ENCODE peak calls at places on chromosome 5, in four cellular contexts. E, M, W and C are unnamed samples.

GRCh38 chr5:15763754-15764153 is 263.8 kb downstream of the FBXL7 start:
- DNase-seq in W (no peak), M (no peak), E (peak; percentile 19), C (no peak)

GRCh38 chr5:107671742-107672211 is 1.0 kb upstream of the EFNA5 start:
- DNase-seq in W (no peak), E (no peak), M (no peak), C (peak; percentile 53)

GRCh38 chr5:7947301-7947700 is 78.4 kb downstream of the MTRR start:
- DNase-seq in M (no peak), E (no peak), W (no peak), C (no peak)

GRCh38 chr5:65186646-65187227 is 295.0 kb downstream of the ADAMTS6 start:
- DNase-seq in M (no peak), W (no peak), E (no peak), C (no peak)

GRCh38 chr5:107092695-107093094 is 578.0 kb downstream of the EFNA5 start:
- DNase-seq in W (no peak), E (no peak), M (no peak), C (no peak)

GRCh38 chr5:34600118-34600493 is 56.0 kb upstream of the RAI14 start:
- DNase-seq in M (no peak), E (no peak), W (no peak), C (no peak)

GRCh38 chr5:111942661-111943401 is 185.8 kb upstream of the NREP start:
- DNase-seq in M (no peak), W (no peak), E (no peak), C (no peak)

GRCh38 chr5:176151286-176151685 is 86.9 kb upstream of the SIMC1 start:
- DNase-seq in E (peak; percentile 28), M (no peak), W (peak; percentile 55), C (no peak)

GRCh38 chr5:112668016-112668415 is 69.7 kb upstream of the APC start:
- DNase-seq in W (no peak), M (no peak), E (no peak), C (no peak)

GRCh38 chr5:145856285-145856818 is 16.5 kb downstream of the GRXCR2 start:
- DNase-seq in M (no peak), E (peak; percentile 17), W (peak; percentile 27), C (no peak)

GRCh38 chr5:66540078-66540477 is 56.1 kb upstream of the MAST4 start:
- DNase-seq in W (no peak), E (no peak), M (no peak), C (no peak)

GRCh38 chr5:128469924-128470323 is 68.1 kb downstream of the FBN2 start:
- DNase-seq in E (no peak), W (no peak), M (no peak), C (no peak)

GRCh38 chr5:135026645-135027317 is 7.2 kb downstream of the PITX1 start:
- DNase-seq in W (no peak), E (no peak), M (no peak), C (no peak)

GRCh38 chr5:104845541-104845940 is 1283.0 kb upstream of the NUDT12 start:
- DNase-seq in E (no peak), M (no peak), W (no peak), C (no peak)

GRCh38 chr5:126988021-126988569 is 42.3 kb downstream of the MARCHF3 start:
- DNase-seq in E (no peak), M (peak; percentile 30), W (no peak), C (no peak)

GRCh38 chr5:89232139-89232603 is 349.2 kb upstream of the MEF2C start:
- DNase-seq in E (no peak), M (no peak), W (no peak), C (no peak)

GRCh38 chr5:118863345-118863744 is 125.0 kb downstream of the DTWD2 start:
- DNase-seq in W (no peak), E (peak; percentile 5), M (no peak), C (no peak)

GRCh38 chr5:10157085-10157669 is 92.5 kb downstream of the ATPSCKMT start:
- DNase-seq in W (no peak), M (no peak), E (no peak), C (no peak)

GRCh38 chr5:134874831-134875655 is 872 bp downstream of the TXNDC15 start:
- DNase-seq in M (peak; percentile 23), E (peak; percentile 57), W (peak; percentile 68), C (peak; percentile 35)

GRCh38 chr5:122195784-122196394 is 66.5 kb downstream of the ZNF474 start:
- DNase-seq in M (no peak), W (peak; percentile 32), E (no peak), C (peak; percentile 26)

GRCh38 chr5:57177479-57178156 is 3.8 kb downstream of the GPBP1 start:
- DNase-seq in W (no peak), M (no peak), E (no peak), C (no peak)

GRCh38 chr5:57176350-57176857 is 2.5 kb downstream of the GPBP1 start:
- DNase-seq in W (no peak), E (no peak), M (peak; percentile 42), C (no peak)

GRCh38 chr5:57181151-57181550 is 7.3 kb downstream of the GPBP1 start:
- DNase-seq in W (no peak), E (no peak), M (peak; percentile 28), C (no peak)

GRCh38 chr5:57175586-57175985 is 1.7 kb downstream of the GPBP1 start:
- DNase-seq in M (peak; percentile 36), E (no peak), W (no peak), C (no peak)

DNA sequence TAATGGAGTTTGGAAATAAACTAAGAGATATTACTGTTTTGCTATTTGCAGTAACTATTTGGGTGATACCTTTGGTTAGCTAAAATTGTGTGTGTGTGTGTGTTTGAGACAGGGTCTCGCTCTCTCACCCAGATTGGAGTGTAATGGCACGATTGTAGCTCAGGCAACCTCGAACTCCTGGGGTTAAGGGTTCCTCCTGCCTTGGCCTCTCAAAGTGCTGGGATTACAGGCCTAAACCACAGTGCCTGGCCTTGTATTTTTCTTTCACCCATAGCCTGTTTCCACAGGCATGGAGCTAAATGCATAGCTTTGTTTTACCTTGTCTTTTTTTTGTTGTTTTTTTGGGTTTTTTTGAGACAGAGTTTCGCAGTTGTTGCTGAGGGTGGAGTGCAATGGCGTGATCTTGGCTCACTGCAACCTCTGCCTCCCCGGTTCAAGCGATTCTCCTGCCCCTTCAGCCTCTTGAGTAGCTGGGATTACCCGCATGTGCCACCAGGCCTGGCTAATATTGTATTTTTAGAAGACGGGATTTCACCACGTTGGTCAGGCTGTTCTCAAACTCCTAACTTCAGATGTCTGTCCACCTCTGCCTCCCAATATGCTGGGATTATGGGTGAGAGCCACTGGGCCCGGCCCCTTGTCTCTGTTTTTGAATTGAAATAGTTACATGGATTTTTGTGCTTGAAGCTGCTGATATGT is 5.6 kb downstream of the GPBP1 start:
- DNase-seq in M (no peak), W (no peak), E (no peak), C (no peak)
- H3K4me3 ChIP-seq in M (peak overlapping the region; percentile 8), W (peak overlapping the region; percentile 30), E (peak overlapping the region; percentile 21), C (peak overlapping the region; percentile 99)

DNA sequence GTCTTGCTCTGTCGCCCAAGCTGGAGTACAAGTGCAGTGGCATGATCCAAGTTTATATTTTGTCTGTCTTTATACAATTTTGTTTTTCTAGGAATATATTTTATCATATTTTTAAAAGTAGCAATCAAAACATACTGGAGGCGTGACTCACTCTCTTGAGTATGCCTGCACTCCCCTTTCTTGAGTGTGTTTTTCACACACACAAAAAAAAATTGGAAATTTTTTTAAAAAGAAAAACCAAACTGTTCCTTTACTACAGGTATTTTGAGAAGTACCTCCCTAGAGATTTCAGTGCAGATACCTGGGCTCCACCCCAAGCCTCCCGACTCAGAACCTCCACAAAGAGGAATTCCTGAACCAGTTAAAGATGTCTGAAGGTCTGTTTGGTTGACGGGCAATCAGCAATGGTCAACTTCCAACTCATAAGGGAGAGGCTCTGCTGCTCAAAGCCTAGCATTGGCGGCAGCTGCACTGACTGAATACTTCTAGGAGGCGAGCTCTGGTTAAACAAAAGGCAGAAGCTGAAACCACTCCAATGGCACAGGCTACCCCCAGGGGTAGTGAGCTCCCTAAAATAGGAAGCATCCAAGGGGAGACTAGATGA is 27.4 kb downstream of the PDE6A start:
- DNase-seq in E (no peak), M (no peak), W (no peak), C (no peak)
- H3K4me3 ChIP-seq in E (no peak overlapping the region), M (no peak overlapping the region), W (no peak overlapping the region), C (no peak overlapping the region)

GRCh38 chr5:177601577-177602457 is 1.9 kb downstream of the B4GALT7 start:
- DNase-seq in W (no peak), M (no peak), E (no peak), C (no peak)
- H3K4me3 ChIP-seq in W (no peak overlapping the region), M (no peak overlapping the region), E (no peak overlapping the region), C (no peak overlapping the region)

DNA sequence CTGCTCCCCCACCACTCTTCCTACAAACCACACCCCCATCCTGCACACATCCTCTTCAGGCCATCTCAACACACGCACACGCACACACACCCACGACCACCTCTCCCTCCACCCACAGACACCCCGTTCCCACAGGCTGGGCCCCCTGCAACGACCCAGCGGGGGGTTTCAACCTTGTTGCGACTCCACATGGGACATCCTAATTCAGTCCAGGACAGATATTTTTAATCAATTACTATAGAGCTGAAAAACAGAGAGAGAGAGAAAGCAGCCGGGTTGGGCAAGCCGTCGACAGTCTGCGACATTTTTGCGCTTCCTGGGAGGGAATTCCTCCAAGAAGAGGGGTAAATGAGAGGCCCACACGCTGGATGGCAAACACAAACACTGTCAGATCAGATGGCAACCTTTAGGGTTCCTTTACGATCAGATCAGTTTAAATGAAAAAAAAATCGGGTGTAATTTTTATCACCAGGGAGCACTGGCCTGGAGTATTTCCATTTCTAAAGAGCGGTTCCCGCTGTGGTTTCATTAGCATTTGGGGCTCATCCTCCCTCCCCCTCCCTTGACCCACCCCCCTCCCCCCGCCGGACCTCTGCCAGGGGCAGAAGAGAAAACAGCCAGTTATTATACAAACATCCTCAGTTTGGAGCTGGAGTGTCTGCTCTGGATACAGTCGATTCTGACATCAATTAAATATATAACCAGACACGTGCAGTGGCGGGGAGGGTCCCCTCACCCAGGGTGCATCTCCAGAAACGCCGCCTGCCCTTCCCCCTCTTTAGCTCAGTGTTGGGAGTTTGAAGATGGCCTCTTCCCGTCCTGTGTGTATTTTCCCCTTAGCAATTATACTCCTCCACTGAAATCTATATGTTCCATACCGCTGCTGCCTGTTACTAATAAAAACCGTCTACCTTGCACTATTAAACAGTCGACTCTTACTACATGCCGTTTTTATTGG is 2.3 kb upstream of the IRX2 start:
- DNase-seq in M (no peak), W (no peak), E (no peak), C (no peak)
- H3K4me3 ChIP-seq in M (no peak overlapping the region), W (no peak overlapping the region), E (peak overlapping the region; percentile 68), C (peak overlapping the region; percentile 51)

DNA sequence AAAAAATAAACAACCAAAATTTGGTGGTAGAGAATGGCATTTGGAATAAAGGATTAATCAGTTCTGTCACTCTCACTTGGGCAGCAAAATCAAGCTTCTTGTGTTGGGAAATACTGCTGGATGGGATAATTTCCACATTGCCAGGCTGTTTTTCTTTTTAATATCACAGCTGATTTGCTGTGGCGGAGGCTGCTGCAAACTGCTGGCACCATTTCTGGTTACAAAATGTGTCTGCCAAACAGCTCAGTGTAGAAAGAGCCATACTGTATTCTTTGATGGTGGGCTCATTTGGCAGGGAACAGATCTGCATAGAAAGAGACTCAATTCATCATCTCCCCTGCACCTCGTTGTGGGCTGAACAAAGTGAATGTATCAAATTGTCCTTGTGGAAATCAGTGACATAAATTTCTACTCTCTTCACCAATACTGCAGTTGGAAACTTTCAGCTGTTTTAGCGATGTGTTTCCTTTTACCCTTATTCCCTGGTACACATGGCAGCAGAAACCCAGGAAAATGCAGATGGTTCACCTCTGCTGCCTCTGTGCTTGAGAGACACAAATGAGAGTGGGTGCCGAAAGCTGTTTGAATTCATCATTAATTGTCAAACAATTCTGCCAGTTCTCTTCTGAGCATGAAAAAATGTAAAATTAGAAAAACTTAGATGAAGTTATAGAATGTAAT is 74.8 kb downstream of the HMHB1 start:
- DNase-seq in W (no peak), E (no peak), M (no peak), C (no peak)
- H3K4me3 ChIP-seq in W (no peak overlapping the region), E (no peak overlapping the region), M (no peak overlapping the region), C (no peak overlapping the region)

GRCh38 chr5:63111891-63112290 is 533.3 kb downstream of the LRRC70 start:
- DNase-seq in W (no peak), E (no peak), M (no peak), C (no peak)
- H3K4me3 ChIP-seq in W (no peak overlapping the region), E (no peak overlapping the region), M (no peak overlapping the region), C (no peak overlapping the region)